ENCODE peak calls at places on chromosomes 12 and 14, in six cellular contexts. Q is stomach, V is spleen, T is K562, L is transverse colon, S is GM12878. K is an unnamed sample.

GRCh38 chr12:5335059-5335458 is 96.8 kb upstream of the NTF3 start:
- DNase-seq in V (no peak), Q (no peak), L (no peak), T (no peak), S (no peak), K (no peak)

GRCh38 chr14:44979273-44979672 is 17.3 kb downstream of the TOGARAM1 start:
- DNase-seq in L (no peak), V (no peak), S (no peak), T (no peak), Q (no peak), K (no peak)

GRCh38 chr12:84727964-84728363 is 184.6 kb downstream of the SLC6A15 start:
- DNase-seq in Q (no peak), V (no peak), L (no peak), S (no peak), T (no peak), K (no peak)

GRCh38 chr12:42798811-42799438 is 209.4 kb upstream of the PRICKLE1 start:
- DNase-seq in Q (no peak), L (no peak), T (no peak), S (no peak), V (no peak), K (no peak)

GRCh38 chr12:125254856-125255255 is 189.6 kb downstream of the AACS start:
- DNase-seq in V (no peak), S (no peak), Q (no peak), L (no peak), T (no peak), K (no peak)

GRCh38 chr14:74402264-74403251 is 23.5 kb downstream of the SYNDIG1L start:
- DNase-seq in V (peak; percentile 84), T (no peak), L (no peak), Q (no peak), S (no peak), K (no peak)

GRCh38 chr12:80602455-80602854 is 105.0 kb upstream of the MYF6 start:
- DNase-seq in L (no peak), V (no peak), T (no peak), Q (no peak), S (no peak), K (no peak)

GRCh38 chr12:42587564-42588307 is 1.8 kb downstream of the PRICKLE1 start:
- DNase-seq in Q (no peak), V (no peak), L (no peak), S (no peak), T (no peak), K (peak; percentile 66)

GRCh38 chr14:103398427-103399195 is 13.4 kb downstream of the MARK3 start:
- DNase-seq in T (no peak), S (no peak), Q (no peak), V (no peak), L (no peak), K (no peak)

GRCh38 chr12:116161588-116161987 is 115.9 kb downstream of the MED13L start:
- DNase-seq in S (no peak), V (no peak), L (no peak), T (no peak), Q (no peak), K (no peak)

GRCh38 chr14:56173360-56173922 is 55.2 kb downstream of the PELI2 start:
- DNase-seq in T (no peak), V (no peak), Q (no peak), L (no peak), S (no peak), K (no peak)

GRCh38 chr14:80364274-80364673 is 153.0 kb upstream of the DIO2 start:
- DNase-seq in V (no peak), T (peak; percentile 1), Q (no peak), L (no peak), S (no peak), K (no peak)

GRCh38 chr12:45587042-45587441 is 142.5 kb upstream of the ARID2 start:
- DNase-seq in Q (no peak), S (no peak), V (no peak), L (peak; percentile 56), T (no peak), K (peak; percentile 26)

GRCh38 chr12:30691122-30691879 is 4.4 kb downstream of the IPO8 start:
- DNase-seq in T (peak; percentile 39), S (no peak), Q (no peak), L (no peak), V (no peak), K (no peak)

GRCh38 chr14:50342211-50343080 is 30.3 kb downstream of the DMAC2L start:
- DNase-seq in S (no peak), T (peak; percentile 86), Q (no peak), L (peak; percentile 45), V (peak; percentile 87), K (peak; percentile 90)

GRCh38 chr14:37411079-37411735 is 183.8 kb downstream of the FOXA1 start:
- DNase-seq in V (no peak), L (no peak), Q (no peak), T (no peak), S (no peak), K (no peak)

GRCh38 chr12:127381043-127381668 is 885.8 kb upstream of the TMEM132C start:
- DNase-seq in S (no peak), L (peak; percentile 21), T (peak; percentile 81), Q (peak; percentile 60), V (no peak), K (peak; percentile 31)

GRCh38 chr12:109532721-109533486 is 40.4 kb downstream of the MMAB start:
- DNase-seq in S (no peak), V (peak; percentile 40), T (no peak), L (no peak), Q (no peak), K (no peak)

GRCh38 chr14:75884198-75884611 is 97.6 kb downstream of the TGFB3 start:
- DNase-seq in T (no peak), V (no peak), S (no peak), L (no peak), Q (no peak), K (no peak)

GRCh38 chr14:105843444-105844046 is 317.2 kb downstream of the TMEM121 start:
- DNase-seq in V (peak; percentile 70), S (no peak), T (no peak), Q (no peak), L (no peak), K (no peak)

GRCh38 chr14:23556700-23557440 is 799 bp downstream of the THTPA start:
- DNase-seq in V (peak; percentile 79), Q (no peak), L (no peak), S (no peak), T (no peak), K (no peak)
- TF ChIP-seq POLR2AphosphoS5 in V (peak; percentile 33), Q (no peak), L (no peak), S (peak; percentile 40), T (no peak), K (no peak)

DNA sequence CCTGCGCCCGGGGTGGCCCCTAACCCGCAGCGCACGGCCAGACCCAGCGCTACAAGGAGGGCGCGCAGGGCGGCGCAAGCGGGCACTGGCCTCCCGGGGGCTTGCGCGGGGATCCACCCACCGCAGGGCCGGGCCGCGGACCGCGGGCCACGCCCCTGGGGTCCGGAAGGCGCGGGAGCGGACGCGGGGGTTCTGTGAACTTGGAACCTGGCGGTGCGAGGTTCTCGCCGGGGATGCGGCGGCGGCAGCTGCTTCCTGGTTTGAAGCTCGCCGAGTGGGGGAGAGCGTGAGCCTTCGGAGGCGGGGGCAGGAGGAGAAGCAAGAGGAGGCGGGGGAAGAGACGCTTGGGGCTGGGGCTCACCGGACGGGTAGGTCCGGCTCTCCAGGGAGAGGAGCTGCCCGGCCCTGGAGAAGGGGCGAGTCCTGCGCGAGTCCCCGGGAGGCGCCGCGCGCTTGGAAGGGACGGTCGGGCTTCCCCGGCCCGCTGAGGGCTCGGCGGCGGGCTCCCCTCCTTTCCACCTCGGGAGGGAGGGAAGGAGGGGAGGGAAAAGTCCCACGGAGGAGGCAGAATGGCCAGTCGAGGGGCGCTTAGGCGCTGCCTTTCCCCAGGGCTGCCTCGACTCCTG is at the start of gene PRKCH:
- DNase-seq in T (peak; percentile 63), L (peak; percentile 79), Q (peak; percentile 76), V (peak; percentile 94), S (no peak), K (no peak)
- TF ChIP-seq POLR2A in T (no peak), L (peak; percentile 60), Q (no peak), V (no peak), S (peak; percentile 84), K (no peak)

DNA sequence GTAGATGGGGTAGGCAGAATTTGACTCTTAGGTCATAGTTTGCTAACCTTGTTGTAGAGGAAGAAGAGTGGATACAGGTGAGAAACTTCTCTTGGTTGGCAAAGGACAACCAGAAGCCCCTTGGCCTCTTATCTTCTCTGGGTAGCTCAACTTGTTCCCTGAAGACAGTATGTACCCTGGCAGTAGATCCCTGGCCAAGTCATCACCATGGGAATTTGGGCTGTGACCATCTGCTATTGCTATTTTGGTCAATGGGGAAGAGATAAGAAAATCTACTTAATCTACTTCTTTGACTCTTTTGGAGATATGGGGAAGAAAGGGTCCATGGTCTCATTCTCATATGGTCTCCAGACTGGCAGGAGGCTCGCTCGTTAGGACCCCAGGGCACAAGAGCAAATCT is 215.9 kb downstream of the PPM1H start:
- DNase-seq in Q (no peak), L (no peak), T (no peak), V (no peak), S (no peak), K (no peak)
- H3K27ac ChIP-seq in Q (no peak overlapping the region), L (no peak overlapping the region), T (no peak overlapping the region), V (no peak overlapping the region), S (no peak overlapping the region), K (no peak overlapping the region)

GRCh38 chr14:61503167-61503801 is 181.9 kb downstream of the PRKCH start:
- DNase-seq in T (no peak), L (no peak), V (no peak), Q (no peak), S (peak; percentile 94), K (no peak)
- TF ChIP-seq POLR2AphosphoS5 in T (no peak), L (no peak), V (no peak), Q (no peak), S (no peak), K (no peak)

GRCh38 chr12:6944381-6945186 is 762 bp downstream of the C12orf57 start:
- DNase-seq in S (peak; percentile 85), T (peak; percentile 73), Q (peak; percentile 95), V (peak; percentile 96), L (peak; percentile 96), K (peak; percentile 98)
- TF ChIP-seq POLR2A in S (peak; percentile 87), T (no peak), Q (peak; percentile 52), V (no peak), L (no peak), K (no peak)

GRCh38 chr12:123478069-123478468 is 20.1 kb downstream of the SNRNP35 start:
- DNase-seq in Q (no peak), T (no peak), V (no peak), S (no peak), L (no peak), K (no peak)

GRCh38 chr12:123474493-123475255 is 16.7 kb downstream of the SNRNP35 start:
- DNase-seq in V (no peak), S (no peak), L (no peak), Q (no peak), T (no peak), K (no peak)

GRCh38 chr12:123475256-123475703 is 17.3 kb downstream of the SNRNP35 start:
- DNase-seq in S (no peak), L (no peak), T (no peak), Q (no peak), V (no peak), K (no peak)

GRCh38 chr12:123479442-123480180 is 21.7 kb downstream of the SNRNP35 start:
- DNase-seq in V (no peak), S (no peak), L (no peak), T (no peak), Q (no peak), K (no peak)

DNA sequence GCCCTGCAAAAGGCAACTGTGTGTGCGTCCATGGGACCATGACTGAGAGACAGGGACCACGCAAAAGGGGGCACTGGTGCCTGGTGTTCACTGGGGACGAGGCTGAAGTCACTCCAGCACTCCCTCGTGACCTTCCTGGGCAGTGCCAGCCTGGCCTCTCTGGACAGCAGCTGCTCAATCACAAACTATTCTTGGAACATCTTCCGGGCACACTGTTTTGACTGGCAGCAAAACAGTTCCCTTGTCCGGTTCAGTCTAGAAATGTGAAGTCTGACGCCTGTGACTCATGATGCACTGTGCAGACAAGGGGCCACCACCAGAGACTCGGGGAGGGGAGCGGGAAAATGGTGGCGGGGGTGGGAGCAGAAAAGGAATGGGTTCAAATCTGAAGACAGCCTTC is 20.8 kb downstream of the SNRNP35 start:
- DNase-seq in T (no peak), V (no peak), S (no peak), L (no peak), Q (no peak), K (no peak)
- H3K27ac ChIP-seq in T (no peak overlapping the region), V (no peak overlapping the region), S (no peak overlapping the region), L (peak overlapping the region; percentile 29), Q (peak overlapping the region; percentile 31), K (peak overlapping the region; percentile 24)

K was measured in esophagus muscularis mucosa.